ENCODE peak calls at places on chromosomes 4 and X, in eight cellular contexts. W, Z, E, J, C, D, U and Y are unnamed samples.

GRCh38 chrX:40663880-40664630 is 16.7 kb upstream of the CXorf38 start:
- DNase-seq in W (peak; percentile 18), Z (peak; percentile 33), E (no peak), J (no peak), C (peak; percentile 39), D (no peak), U (no peak), Y (no peak)

GRCh38 chr4:88244821-88245579 is 39.4 kb downstream of the PPM1K start:
- DNase-seq in W (no peak), Z (no peak), E (no peak), J (no peak), C (no peak), D (peak; percentile 28), U (no peak), Y (no peak)

GRCh38 chr4:30789219-30789671 is 69.1 kb downstream of the PCDH7 start:
- DNase-seq in W (no peak), Z (no peak), E (no peak), J (no peak), C (no peak), D (no peak), U (no peak), Y (no peak)

GRCh38 chrX:115023139-115023538 is 5.7 kb upstream of the IL13RA2 start:
- DNase-seq in W (peak; percentile 87), Z (peak; percentile 90), E (no peak), J (no peak), C (peak; percentile 38), D (no peak), U (no peak), Y (no peak)

GRCh38 chr4:108247511-108248088 is 78.9 kb upstream of the LEF1 start:
- DNase-seq in W (peak; percentile 7), Z (no peak), E (no peak), J (peak; percentile 75), C (no peak), D (no peak), U (no peak), Y (no peak)

GRCh38 chr4:29047341-29048041 is 1672.7 kb upstream of the PCDH7 start:
- DNase-seq in W (no peak), Z (no peak), E (peak; percentile 64), J (peak; percentile 58), C (no peak), D (no peak), U (no peak), Y (no peak)

GRCh38 chr4:142883433-142883832 is 37.3 kb upstream of the INPP4B start:
- DNase-seq in W (peak; percentile 2), Z (peak; percentile 2), E (no peak), J (no peak), C (peak; percentile 5), D (no peak), U (no peak), Y (no peak)

GRCh38 chr4:73990988-73991883 is 3.2 kb upstream of the PPBP start:
- DNase-seq in W (no peak), Z (no peak), E (no peak), J (no peak), C (no peak), D (no peak), U (no peak), Y (no peak)

GRCh38 chrX:45774961-45775360 is 574.3 kb upstream of the DIPK2B start:
- DNase-seq in W (peak; percentile 88), Z (peak; percentile 81), E (peak; percentile 68), J (no peak), C (no peak), D (no peak), U (no peak), Y (peak; percentile 68)

GRCh38 chr4:172996571-172997216 is 171.9 kb upstream of the GALNT7 start:
- DNase-seq in W (peak; percentile 89), Z (peak; percentile 91), E (no peak), J (no peak), C (peak; percentile 42), D (no peak), U (no peak), Y (no peak)

GRCh38 chr4:148330161-148330560 is 112.1 kb downstream of the NR3C2 start:
- DNase-seq in W (no peak), Z (no peak), E (no peak), J (no peak), C (no peak), D (no peak), U (no peak), Y (no peak)

GRCh38 chr4:65580551-65580950 is 89.7 kb downstream of the EPHA5 start:
- DNase-seq in W (peak; percentile 11), Z (no peak), E (no peak), J (no peak), C (peak; percentile 18), D (no peak), U (no peak), Y (no peak)

GRCh38 chrX:69298466-69299140 is 133.3 kb upstream of the PJA1 start:
- DNase-seq in W (peak; percentile 37), Z (peak; percentile 4), E (no peak), J (no peak), C (no peak), D (no peak), U (no peak), Y (no peak)

GRCh38 chrX:155314260-155314659 is 20.2 kb downstream of the CLIC2 start:
- DNase-seq in W (no peak), Z (no peak), E (no peak), J (no peak), C (peak; percentile 4), D (no peak), U (no peak), Y (no peak)

GRCh38 chr4:46392421-46392820 is 2.5 kb upstream of the GABRA2 start:
- DNase-seq in W (no peak), Z (peak; percentile 11), E (no peak), J (no peak), C (no peak), D (no peak), U (no peak), Y (no peak)

GRCh38 chr4:946103-946450 is 13.8 kb downstream of the TMEM175 start:
- DNase-seq in W (no peak), Z (no peak), E (no peak), J (peak; percentile 66), C (no peak), D (no peak), U (no peak), Y (no peak)

GRCh38 chr4:40423735-40424134 is 88.6 kb downstream of the CHRNA9 start:
- DNase-seq in W (peak; percentile 64), Z (peak; percentile 58), E (no peak), J (no peak), C (peak; percentile 43), D (no peak), U (no peak), Y (no peak)

GRCh38 chr4:39505581-39505980 is 21.7 kb downstream of the UGDH start:
- DNase-seq in W (no peak), Z (peak; percentile 15), E (no peak), J (no peak), C (no peak), D (no peak), U (no peak), Y (no peak)

GRCh38 chr4:177214935-177215334 is 94.7 kb upstream of the NEIL3 start:
- DNase-seq in W (peak; percentile 82), Z (peak; percentile 48), E (no peak), J (no peak), C (no peak), D (no peak), U (no peak), Y (no peak)

GRCh38 chrX:45198301-45198700 is 2.4 kb downstream of the DIPK2B start:
- DNase-seq in W (no peak), Z (no peak), E (no peak), J (no peak), C (no peak), D (no peak), U (no peak), Y (no peak)

GRCh38 chr4:150090836-150091235 is 12.6 kb downstream of the DCLK2 start:
- DNase-seq in W (peak; percentile 92), Z (peak; percentile 77), E (no peak), J (no peak), C (no peak), D (no peak), U (no peak), Y (no peak)

GRCh38 chr4:29295280-29295679 is 1424.9 kb upstream of the PCDH7 start:
- DNase-seq in W (no peak), Z (peak; percentile 28), E (no peak), J (no peak), C (no peak), D (no peak), U (no peak), Y (no peak)

GRCh38 chr4:152571296-152571695 is 35.4 kb upstream of the FBXW7 start:
- DNase-seq in W (no peak), Z (no peak), E (no peak), J (no peak), C (no peak), D (no peak), U (no peak), Y (no peak)

GRCh38 chr4:165872443-165873297 is at the start of gene TLL1:
- DNase-seq in W (peak; percentile 31), Z (no peak), E (no peak), J (no peak), C (no peak), D (no peak), U (no peak), Y (no peak)
- H3K4me3 ChIP-seq in W (peak within 1 kb of the TSS; percentile 65), Z (no peak within 1 kb of the TSS), E (peak within 1 kb of the TSS; percentile 58), J (peak within 1 kb of the TSS; percentile 79), C (peak within 1 kb of the TSS; percentile 47), D (no peak within 1 kb of the TSS), U (peak within 1 kb of the TSS; percentile 71), Y (peak within 1 kb of the TSS; percentile 49)

GRCh38 chr4:48777739-48778138 is 2.3 kb downstream of the FRYL start:
- DNase-seq in W (no peak), Z (no peak), E (no peak), J (no peak), C (no peak), D (no peak), U (no peak), Y (no peak)
- H3K4me1 ChIP-seq in W (peaks cover 3% of the 10 kb centered on the region), Z (peaks cover 10% of the 10 kb centered on the region), E (peaks cover 58% of the 10 kb centered on the region), J (no peaks in the 10 kb centered on the region), C (peaks cover 27% of the 10 kb centered on the region), D (peaks cover 59% of the 10 kb centered on the region), U (peaks cover 34% of the 10 kb centered on the region), Y (no peaks in the 10 kb centered on the region)

DNA sequence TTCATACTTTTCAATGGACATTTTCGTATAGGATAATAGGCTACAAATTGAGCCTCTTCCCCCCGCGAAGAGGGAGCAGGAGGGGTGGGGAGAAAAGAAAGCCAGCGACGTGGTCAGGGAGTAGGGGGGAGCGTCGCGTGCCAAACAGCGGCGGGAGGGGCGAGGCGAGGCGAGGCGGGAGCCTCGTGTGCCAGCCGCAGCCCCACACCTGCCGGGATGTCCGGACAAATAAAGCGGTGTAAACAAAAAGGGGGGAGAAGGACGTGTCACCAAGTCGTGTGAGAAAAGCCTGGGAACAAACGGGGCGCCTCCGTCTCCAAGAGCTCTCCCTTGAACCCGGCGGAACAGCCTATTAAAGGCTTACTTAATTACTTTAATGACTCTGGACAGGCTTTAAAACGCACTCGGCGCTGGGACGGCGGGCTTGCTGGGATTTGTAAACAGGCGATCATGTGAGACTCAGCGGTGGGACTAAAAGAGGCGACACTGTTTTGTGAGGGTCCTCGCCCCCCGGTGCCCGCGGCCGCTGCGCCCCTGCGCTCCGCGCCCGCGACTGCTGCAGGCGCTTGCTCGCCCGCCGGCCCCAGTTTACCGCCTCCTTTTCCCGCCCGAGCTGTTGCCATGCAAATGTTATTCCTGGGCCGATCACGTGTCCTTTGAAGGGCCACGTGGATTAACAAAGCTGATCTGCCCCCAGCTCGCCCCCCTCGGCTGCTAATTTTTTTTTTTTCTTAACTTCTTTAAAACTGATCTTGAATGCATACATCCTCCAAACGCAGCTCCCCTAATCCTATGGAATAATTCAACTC is at the start of gene HELT:
- DNase-seq in W (no peak), Z (no peak), E (no peak), J (no peak), C (no peak), D (no peak), U (no peak), Y (no peak)
- H3K4me3 ChIP-seq in W (no peak within 1 kb of the TSS), Z (no peak within 1 kb of the TSS), E (no peak within 1 kb of the TSS), J (no peak within 1 kb of the TSS), C (peak within 1 kb of the TSS; percentile 17), D (no peak within 1 kb of the TSS), U (no peak within 1 kb of the TSS), Y (no peak within 1 kb of the TSS)

GRCh38 chr4:2848449-2848848 is 4.8 kb downstream of the ADD1 start:
- DNase-seq in W (peak; percentile 58), Z (peak; percentile 28), E (no peak), J (no peak), C (no peak), D (no peak), U (no peak), Y (no peak)
- H3K4me1 ChIP-seq in W (peaks cover 11% of the 10 kb centered on the region), Z (peaks cover 9% of the 10 kb centered on the region), E (peaks cover 76% of the 10 kb centered on the region), J (peaks cover 21% of the 10 kb centered on the region), C (peaks cover 13% of the 10 kb centered on the region), D (peaks cover 67% of the 10 kb centered on the region), U (peaks cover 51% of the 10 kb centered on the region), Y (peaks cover 29% of the 10 kb centered on the region)